ENCODE peak calls at places on chromosome 15, in nine cellular contexts. V is GM23248, I is OCI-LY7, Y is GM23338, S is neural progenitor cell, B is hepatocyte, U is SK-N-SH, L is MM.1S, A is HCT116. Q is an unnamed sample. For H3K4me1, the result is how much of the 10 kb centered on the place peaks cover.

GRCh38 chr15:74884428-74885223 is 5.2 kb upstream of the MPI start:
- DNase-seq in V (peak), I (no peak), Y (no peak), S (no peak), B (no peak), U (no peak), L (no peak), A (no peak), Q (peak)

GRCh38 chr15:22951381-22952280 is 28.5 kb downstream of the CYFIP1 start:
- DNase-seq in V (no peak), I (no peak), Y (no peak), S (no peak), B (no peak), U (no peak), L (no peak), A (no peak), Q (no peak)

GRCh38 chr15:24763891-24764290 is 88.3 kb downstream of the NPAP1 start:
- DNase-seq in V (no peak), I (no peak), Y (no peak), S (no peak), B (no peak), U (no peak), L (no peak), A (no peak), Q (no peak)

GRCh38 chr15:66186049-66186825 is 67.3 kb downstream of the MEGF11 start:
- DNase-seq in V (no peak), I (no peak), Y (no peak), S (no peak), B (no peak), U (no peak), L (no peak), A (no peak), Q (no peak)

GRCh38 chr15:78873796-78874761 is 1.4 kb downstream of the MORF4L1 start:
- DNase-seq in V (peak), I (peak), Y (peak), S (peak), B (peak), U (no peak), L (peak), A (no peak), Q (peak)

GRCh38 chr15:57237282-57237642 is 139.0 kb upstream of the CGNL1 start:
- DNase-seq in V (no peak), I (no peak), Y (peak), S (peak), B (no peak), U (no peak), L (no peak), A (no peak), Q (no peak)

GRCh38 chr15:82895983-82896382 is 56.5 kb downstream of the HOMER2 start:
- DNase-seq in V (no peak), I (no peak), Y (no peak), S (no peak), B (no peak), U (no peak), L (no peak), A (no peak), Q (no peak)

GRCh38 chr15:56838085-56838484 is 80.4 kb upstream of the TCF12 start:
- DNase-seq in V (no peak), I (peak), Y (no peak), S (no peak), B (no peak), U (no peak), L (no peak), A (no peak), Q (no peak)

GRCh38 chr15:51203797-51204196 is 109.1 kb upstream of the TNFAIP8L3 start:
- DNase-seq in V (peak), I (no peak), Y (no peak), S (no peak), B (no peak), U (no peak), L (no peak), A (no peak), Q (peak)

GRCh38 chr15:50135123-50135541 is 16.1 kb upstream of the ATP8B4 start:
- DNase-seq in V (peak), I (no peak), Y (no peak), S (no peak), B (no peak), U (no peak), L (no peak), A (no peak), Q (no peak)

GRCh38 chr15:64865126-64865997 is 23.6 kb downstream of the PLEKHO2 start:
- DNase-seq in V (no peak), I (no peak), Y (no peak), S (no peak), B (no peak), U (no peak), L (no peak), A (no peak), Q (no peak)

GRCh38 chr15:55802600-55803376 is 59.8 kb upstream of the PRTG start:
- DNase-seq in V (no peak), I (no peak), Y (peak), S (peak), B (no peak), U (peak), L (no peak), A (no peak), Q (no peak)

GRCh38 chr15:42150246-42150970 is 6.0 kb downstream of the PLA2G4F start:
- DNase-seq in V (no peak), I (no peak), Y (no peak), S (no peak), B (no peak), U (no peak), L (no peak), A (no peak), Q (no peak)

GRCh38 chr15:99343836-99344551 is 92.7 kb downstream of the LRRC28 start:
- DNase-seq in V (no peak), I (peak), Y (peak), S (peak), B (no peak), U (peak), L (no peak), A (no peak), Q (no peak)

GRCh38 chr15:80779658-80780415 is 667 bp downstream of the CEMIP start:
- DNase-seq in V (peak), I (no peak), Y (peak), S (peak), B (peak), U (peak), L (no peak), A (no peak), Q (peak)

GRCh38 chr15:57580428-57580827 is 11.3 kb upstream of the MYZAP start:
- DNase-seq in V (no peak), I (no peak), Y (no peak), S (no peak), B (no peak), U (no peak), L (no peak), A (no peak), Q (no peak)

GRCh38 chr15:81268881-81269601 is 54.9 kb downstream of the STARD5 start:
- DNase-seq in V (no peak), I (no peak), Y (no peak), S (no peak), B (no peak), U (no peak), L (no peak), A (no peak), Q (no peak)

GRCh38 chr15:59283717-59284336 is 77.2 kb downstream of the LDHAL6B start:
- DNase-seq in V (no peak), I (no peak), Y (no peak), S (no peak), B (peak), U (no peak), L (no peak), A (peak), Q (peak)

GRCh38 chr15:55737373-55737772 is 5.6 kb downstream of the PRTG start:
- DNase-seq in V (no peak), I (no peak), Y (peak), S (peak), B (peak), U (peak), L (no peak), A (no peak), Q (no peak)

GRCh38 chr15:71776304-71776703 is 34.0 kb upstream of the NR2E3 start:
- DNase-seq in V (no peak), I (no peak), Y (no peak), S (no peak), B (no peak), U (no peak), L (no peak), A (no peak), Q (no peak)

GRCh38 chr15:74423443-74424257 is 10.1 kb downstream of the SEMA7A start:
- DNase-seq in V (peak), I (no peak), Y (no peak), S (no peak), B (no peak), U (no peak), L (no peak), A (peak), Q (peak)

GRCh38 chr15:101250931-101251829 is 668 bp downstream of the CHSY1 start:
- DNase-seq in V (peak), I (no peak), Y (peak), S (peak), B (peak), U (peak), L (no peak), A (no peak), Q (peak)

GRCh38 chr15:93028111-93028631 is 60.8 kb downstream of the RGMA start:
- DNase-seq in V (peak), I (no peak), Y (no peak), S (no peak), B (no peak), U (no peak), L (no peak), A (no peak), Q (no peak)
- H3K4me1 ChIP-seq in V (under half), I (under half), Y (under half), S (under half), B (under half), U (under half), L (under half), A (under half), Q (under half)

GRCh38 chr15:76932090-76932966 is 779 bp downstream of the RCN2 start:
- DNase-seq in V (peak), I (peak), Y (peak), S (peak), B (no peak), U (no peak), L (peak), A (no peak), Q (no peak)

GRCh38 chr15:76939715-76940114 is 8.2 kb downstream of the RCN2 start:
- DNase-seq in V (peak), I (no peak), Y (no peak), S (no peak), B (no peak), U (no peak), L (no peak), A (no peak), Q (no peak)

GRCh38 chr15:76935620-76936019 is 4.1 kb downstream of the RCN2 start:
- DNase-seq in V (no peak), I (peak), Y (no peak), S (peak), B (no peak), U (no peak), L (no peak), A (no peak), Q (no peak)

GRCh38 chr15:76938752-76939151 is 7.2 kb downstream of the RCN2 start:
- DNase-seq in V (no peak), I (no peak), Y (no peak), S (no peak), B (no peak), U (no peak), L (no peak), A (no peak), Q (no peak)

GRCh38 chr15:76936671-76937070 is 5.1 kb downstream of the RCN2 start:
- DNase-seq in V (peak), I (no peak), Y (no peak), S (no peak), B (no peak), U (no peak), L (no peak), A (no peak), Q (no peak)
- TF ChIP-seq EZH2phosphoT487 in V (no peak), I (no peak), Y (no peak), S (no peak), B (no peak), U (no peak), L (no peak), A (no peak), Q (no peak)

DNA sequence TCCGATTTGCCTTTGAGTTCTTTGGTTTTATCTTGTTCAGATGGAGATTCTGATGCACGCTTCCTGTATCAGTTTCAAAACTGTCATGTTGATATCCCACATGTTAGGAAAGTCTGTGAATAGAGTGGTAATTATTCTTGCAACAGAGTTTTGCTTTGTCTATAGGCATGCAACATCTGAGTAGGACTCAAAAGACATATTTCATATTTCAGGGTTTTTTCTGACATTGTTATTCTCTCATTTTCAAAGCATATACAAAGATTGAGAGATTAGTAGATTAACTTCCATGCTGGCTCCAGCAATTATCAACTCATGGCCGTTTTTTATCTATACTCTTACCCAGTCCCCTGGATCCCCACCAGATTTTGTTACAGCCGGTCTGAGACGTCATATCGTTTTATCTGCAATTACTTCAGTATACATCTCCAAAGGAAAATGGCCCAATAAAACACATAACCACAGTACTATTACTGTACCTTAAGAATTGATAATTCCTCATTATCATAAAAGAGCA is 22.4 kb downstream of the PAQR5 start:
- DNase-seq in V (no peak), I (no peak), Y (no peak), S (no peak), B (no peak), U (peak), L (peak), A (no peak), Q (no peak)
- H3K4me1 ChIP-seq in V (under half), I (under half), Y (under half), S (under half), B (under half), U (under half), L (under half), A (under half), Q (under half)

GRCh38 chr15:88908123-88908522 is 5.1 kb downstream of the MFGE8 start:
- DNase-seq in V (no peak), I (no peak), Y (no peak), S (no peak), B (no peak), U (no peak), L (no peak), A (no peak), Q (no peak)
- TF ChIP-seq EZH2phosphoT487 in V (no peak), I (no peak), Y (no peak), S (no peak), B (no peak), U (no peak), L (no peak), A (no peak), Q (no peak)

GRCh38 chr15:33283603-33284002 is 27.2 kb upstream of the RYR3 start:
- DNase-seq in V (no peak), I (no peak), Y (no peak), S (no peak), B (no peak), U (no peak), L (no peak), A (no peak), Q (no peak)
- H3K4me1 ChIP-seq in V (under half), I (under half), Y (under half), S (under half), B (under half), U (under half), L (under half), A (under half), Q (under half)

GRCh38 chr15:77538011-77538410 is 94.7 kb downstream of the LINGO1 start:
- DNase-seq in V (no peak), I (peak), Y (peak), S (no peak), B (no peak), U (no peak), L (peak), A (no peak), Q (no peak)
- TF ChIP-seq EZH2phosphoT487 in V (no peak), I (no peak), Y (no peak), S (no peak), B (no peak), U (no peak), L (no peak), A (no peak), Q (no peak)

GRCh38 chr15:32685576-32685975 is 32.2 kb upstream of the GREM1 start:
- DNase-seq in V (peak), I (no peak), Y (no peak), S (no peak), B (no peak), U (no peak), L (no peak), A (no peak), Q (no peak)

GRCh38 chr15:32682569-32682968 is 35.2 kb upstream of the GREM1 start:
- DNase-seq in V (peak), I (no peak), Y (no peak), S (no peak), B (peak), U (no peak), L (no peak), A (no peak), Q (peak)

GRCh38 chr15:32687556-32687955 is 30.2 kb upstream of the GREM1 start:
- DNase-seq in V (peak), I (no peak), Y (no peak), S (no peak), B (no peak), U (no peak), L (no peak), A (no peak), Q (peak)

GRCh38 chr15:32683231-32683630 is 34.6 kb upstream of the GREM1 start:
- DNase-seq in V (peak), I (no peak), Y (no peak), S (no peak), B (no peak), U (no peak), L (no peak), A (no peak), Q (no peak)

GRCh38 chr15:32683906-32684584 is 33.8 kb upstream of the GREM1 start:
- DNase-seq in V (peak), I (no peak), Y (no peak), S (no peak), B (no peak), U (no peak), L (no peak), A (no peak), Q (peak)
- H3K4me1 ChIP-seq in V (half or more), I (under half), Y (under half), S (under half), B (under half), U (under half), L (under half), A (under half), Q (under half)

GRCh38 chr15:48061588-48061987 is 59.2 kb upstream of the SLC24A5 start:
- DNase-seq in V (no peak), I (no peak), Y (no peak), S (no peak), B (peak), U (no peak), L (no peak), A (no peak), Q (no peak)

GRCh38 chr15:48058371-48058770 is 62.4 kb upstream of the SLC24A5 start:
- DNase-seq in V (no peak), I (no peak), Y (no peak), S (no peak), B (no peak), U (no peak), L (no peak), A (no peak), Q (no peak)

GRCh38 chr15:48062476-48062875 is 58.3 kb upstream of the SLC24A5 start:
- DNase-seq in V (no peak), I (no peak), Y (no peak), S (no peak), B (no peak), U (peak), L (no peak), A (no peak), Q (peak)

GRCh38 chr15:48059786-48060185 is 61.0 kb upstream of the SLC24A5 start:
- DNase-seq in V (peak), I (no peak), Y (no peak), S (no peak), B (no peak), U (no peak), L (no peak), A (no peak), Q (no peak)

GRCh38 chr15:48060396-48060795 is 60.4 kb upstream of the SLC24A5 start:
- DNase-seq in V (no peak), I (no peak), Y (no peak), S (no peak), B (no peak), U (no peak), L (no peak), A (no peak), Q (no peak)
- TF ChIP-seq EZH2phosphoT487 in V (no peak), I (no peak), Y (no peak), S (no peak), B (no peak), U (no peak), L (no peak), A (no peak), Q (no peak)